ENCODE peak calls at places on chromosome 16, in four cellular contexts. One of them, this sample, is unnamed.
A peak's percentile ranks its signal among the peaks of the same experiment; 100 is the strongest.

GRCh38 chr16:4618645-4619418 is 4.1 kb upstream of the UBALD1 start:
- DNase-seq in mesenchymal stem cell: no peak
- DNase-seq in endodermal cell: peak; percentile 49
- DNase-seq in GM23248: no peak
- DNase-seq in this sample: no peak

GRCh38 chr16:46830417-46830901 is 521 bp downstream of the C16orf87 start:
- DNase-seq in GM23248: peak; percentile 67
- DNase-seq in endodermal cell: no peak
- DNase-seq in mesenchymal stem cell: no peak
- DNase-seq in this sample: peak; percentile 52

GRCh38 chr16:57920891-57921240 is 50.1 kb downstream of the CNGB1 start:
- DNase-seq in mesenchymal stem cell: no peak
- DNase-seq in endodermal cell: no peak
- DNase-seq in GM23248: no peak
- DNase-seq in this sample: peak; percentile 15

GRCh38 chr16:16027728-16028310 is 78.4 kb downstream of the ABCC1 start:
- DNase-seq in mesenchymal stem cell: no peak
- DNase-seq in endodermal cell: no peak
- DNase-seq in GM23248: no peak
- DNase-seq in this sample: no peak

GRCh38 chr16:84166796-84167695 is 19.8 kb downstream of the TAF1C start:
- DNase-seq in GM23248: no peak
- DNase-seq in mesenchymal stem cell: no peak
- DNase-seq in endodermal cell: peak; percentile 53
- DNase-seq in this sample: no peak

GRCh38 chr16:28259091-28259780 is 33.1 kb upstream of the SBK1 start:
- DNase-seq in endodermal cell: no peak
- DNase-seq in GM23248: no peak
- DNase-seq in mesenchymal stem cell: no peak
- DNase-seq in this sample: no peak

GRCh38 chr16:56910654-56911539 is 21.0 kb upstream of the HERPUD1 start:
- DNase-seq in GM23248: peak; percentile 88
- DNase-seq in mesenchymal stem cell: peak; percentile 85
- DNase-seq in endodermal cell: no peak
- DNase-seq in this sample: peak; percentile 77

GRCh38 chr16:80720759-80721470 is 83.5 kb downstream of the CDYL2 start:
- DNase-seq in GM23248: peak; percentile 50
- DNase-seq in mesenchymal stem cell: no peak
- DNase-seq in endodermal cell: no peak
- DNase-seq in this sample: no peak

GRCh38 chr16:47073223-47074155 is 70.3 kb downstream of the NETO2 start:
- DNase-seq in GM23248: no peak
- DNase-seq in endodermal cell: no peak
- DNase-seq in mesenchymal stem cell: no peak
- DNase-seq in this sample: peak; percentile 6

DNA sequence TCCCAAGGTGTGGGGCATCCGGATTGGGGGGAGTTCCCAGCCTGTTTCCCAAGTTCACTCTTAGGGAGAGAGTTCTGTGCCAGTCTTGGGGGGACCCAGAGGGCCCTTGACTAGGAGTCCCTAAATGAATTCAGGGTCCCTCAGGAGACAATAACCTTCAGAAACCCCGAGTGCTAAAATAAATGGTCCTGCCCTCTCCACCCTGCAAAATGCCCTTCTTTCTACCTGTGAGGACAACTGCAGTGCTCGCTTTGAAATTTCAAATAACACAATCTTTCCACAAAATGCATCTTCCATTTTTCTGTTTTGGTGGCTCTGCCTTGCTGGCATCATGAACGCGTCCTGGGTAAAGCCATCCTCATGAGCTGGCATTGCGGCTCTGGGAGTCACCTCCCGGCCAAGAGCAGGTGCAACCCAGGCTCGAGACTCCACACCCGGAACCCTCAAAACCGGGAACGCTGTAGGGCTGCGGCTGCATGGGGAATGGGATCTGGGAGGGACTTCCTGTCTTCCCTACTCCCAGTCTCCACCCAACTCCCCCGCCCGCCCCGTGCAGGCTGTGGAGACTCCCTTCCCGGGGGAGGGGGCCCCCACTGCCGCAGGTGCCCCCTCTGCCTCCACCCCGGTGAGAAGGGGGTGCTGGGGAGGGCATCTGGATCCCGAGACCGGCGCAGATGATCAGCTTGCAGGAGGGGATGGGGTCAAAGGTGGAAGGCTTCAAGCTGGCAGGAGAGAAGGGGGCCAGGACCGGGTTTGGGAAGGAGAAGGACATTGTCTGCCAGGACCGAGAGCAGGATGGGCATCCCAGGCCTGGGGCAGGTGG is at the start of gene ZNF205:
- DNase-seq in mesenchymal stem cell: peak; percentile 74
- DNase-seq in GM23248: peak; percentile 76
- DNase-seq in endodermal cell: peak; percentile 95
- DNase-seq in this sample: no peak
- H3K9ac ChIP-seq in mesenchymal stem cell: peak within 1 kb of the TSS; percentile 85
- H3K9ac ChIP-seq in GM23248: peak within 1 kb of the TSS; percentile 84
- H3K9ac ChIP-seq in endodermal cell: peak within 1 kb of the TSS; percentile 62
- H3K9ac ChIP-seq in this sample: peak within 1 kb of the TSS; percentile 49

GRCh38 chr16:18796377-18796776 is 5.0 kb downstream of the ARL6IP1 start:
- DNase-seq in endodermal cell: no peak
- DNase-seq in GM23248: no peak
- DNase-seq in mesenchymal stem cell: no peak
- DNase-seq in this sample: no peak

GRCh38 chr16:18800674-18801196 is 614 bp downstream of the ARL6IP1 start:
- DNase-seq in mesenchymal stem cell: peak; percentile 44
- DNase-seq in endodermal cell: peak; percentile 62
- DNase-seq in GM23248: peak; percentile 69
- DNase-seq in this sample: no peak

GRCh38 chr16:18801197-18801972 is at the start of gene ARL6IP1:
- DNase-seq in endodermal cell: peak; percentile 99
- DNase-seq in mesenchymal stem cell: peak; percentile 100
- DNase-seq in GM23248: peak; percentile 100
- DNase-seq in this sample: peak; percentile 100

GRCh38 chr16:18797746-18798145 is 3.6 kb downstream of the ARL6IP1 start:
- DNase-seq in GM23248: no peak
- DNase-seq in mesenchymal stem cell: no peak
- DNase-seq in endodermal cell: no peak
- DNase-seq in this sample: no peak

GRCh38 chr16:18799500-18799899 is 1.8 kb downstream of the ARL6IP1 start:
- DNase-seq in mesenchymal stem cell: no peak
- DNase-seq in GM23248: no peak
- DNase-seq in endodermal cell: no peak
- DNase-seq in this sample: no peak
- H3K9ac ChIP-seq in mesenchymal stem cell: peak overlapping the region; percentile 96
- H3K9ac ChIP-seq in GM23248: peak overlapping the region; percentile 95
- H3K9ac ChIP-seq in endodermal cell: peak overlapping the region; percentile 93
- H3K9ac ChIP-seq in this sample: peak overlapping the region; percentile 81

GRCh38 chr16:35011-35775 is 18.2 kb downstream of the POLR3K start:
- DNase-seq in endodermal cell: no peak
- DNase-seq in mesenchymal stem cell: no peak
- DNase-seq in GM23248: no peak
- DNase-seq in this sample: no peak
- H3K9ac ChIP-seq in endodermal cell: no peak overlapping the region
- H3K9ac ChIP-seq in mesenchymal stem cell: no peak overlapping the region
- H3K9ac ChIP-seq in GM23248: no peak overlapping the region
- H3K9ac ChIP-seq in this sample: no peak overlapping the region

DNA sequence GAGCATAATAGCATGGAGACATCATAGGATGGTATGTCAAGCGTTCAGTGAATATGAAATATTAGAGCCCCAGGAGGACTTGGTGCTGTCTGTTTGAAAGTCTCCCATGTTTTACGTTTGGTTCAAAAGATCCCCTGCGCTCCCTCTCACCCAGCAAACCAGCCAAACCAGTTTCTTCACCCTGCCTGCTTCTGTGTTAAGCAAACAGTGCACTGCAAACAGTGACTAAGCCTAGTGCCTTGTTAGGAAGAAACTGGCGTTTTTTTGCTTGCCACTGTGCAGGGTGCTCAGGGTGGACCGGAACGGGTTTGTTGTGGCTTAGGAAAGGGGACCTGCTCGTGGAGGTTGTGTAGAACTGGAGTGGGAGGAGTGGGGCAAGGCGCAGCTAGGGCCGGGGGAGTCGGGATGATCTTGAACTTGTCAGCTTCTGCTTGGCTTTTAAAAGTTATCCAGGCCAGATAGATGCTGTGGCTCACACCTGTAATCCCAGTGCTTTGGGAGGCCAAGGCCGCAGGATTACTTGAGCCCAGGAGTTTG is 7.7 kb downstream of the CDH1 start:
- DNase-seq in mesenchymal stem cell: no peak
- DNase-seq in GM23248: peak; percentile 56
- DNase-seq in endodermal cell: peak; percentile 86
- DNase-seq in this sample: no peak
- H3K9ac ChIP-seq in mesenchymal stem cell: no peak overlapping the region
- H3K9ac ChIP-seq in GM23248: no peak overlapping the region
- H3K9ac ChIP-seq in endodermal cell: no peak overlapping the region
- H3K9ac ChIP-seq in this sample: no peak overlapping the region

GRCh38 chr16:19528666-19529065 is 4.9 kb downstream of the CCP110 start:
- DNase-seq in endodermal cell: no peak
- DNase-seq in GM23248: no peak
- DNase-seq in mesenchymal stem cell: no peak
- DNase-seq in this sample: no peak

GRCh38 chr16:19527161-19527560 is 3.4 kb downstream of the CCP110 start:
- DNase-seq in mesenchymal stem cell: no peak
- DNase-seq in GM23248: no peak
- DNase-seq in endodermal cell: no peak
- DNase-seq in this sample: no peak

GRCh38 chr16:19532601-19533000 is 8.9 kb downstream of the CCP110 start:
- DNase-seq in mesenchymal stem cell: no peak
- DNase-seq in GM23248: no peak
- DNase-seq in endodermal cell: no peak
- DNase-seq in this sample: no peak
- H3K9ac ChIP-seq in mesenchymal stem cell: no peak overlapping the region
- H3K9ac ChIP-seq in GM23248: no peak overlapping the region
- H3K9ac ChIP-seq in endodermal cell: no peak overlapping the region
- H3K9ac ChIP-seq in this sample: no peak overlapping the region

DNA sequence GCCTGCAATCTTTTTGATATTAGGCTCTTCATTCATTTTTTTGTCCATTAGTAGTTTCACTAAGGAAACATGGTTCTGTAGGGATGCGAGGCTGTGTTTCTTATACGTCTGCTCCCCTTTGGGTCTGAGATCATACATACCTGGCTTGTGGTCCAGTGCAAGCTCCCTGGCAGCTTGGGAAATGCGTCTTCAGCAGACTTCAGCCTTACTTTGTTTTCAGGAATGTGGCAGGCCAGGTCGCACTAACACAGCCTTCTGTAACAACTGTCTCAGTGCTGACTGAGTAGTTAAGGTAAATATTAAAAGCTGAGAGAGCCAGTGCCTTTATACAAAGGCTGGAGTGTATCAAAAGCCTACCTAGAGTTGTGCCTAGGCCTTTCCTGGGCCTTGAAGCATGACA is 970.5 kb upstream of the EEF2KMT start:
- DNase-seq in mesenchymal stem cell: no peak
- DNase-seq in endodermal cell: peak; percentile 44
- DNase-seq in GM23248: no peak
- DNase-seq in this sample: no peak
- H3K9ac ChIP-seq in mesenchymal stem cell: no peak overlapping the region
- H3K9ac ChIP-seq in endodermal cell: no peak overlapping the region
- H3K9ac ChIP-seq in GM23248: no peak overlapping the region
- H3K9ac ChIP-seq in this sample: no peak overlapping the region

GRCh38 chr16:30185141-30185682 is 1.8 kb downstream of the CORO1A start:
- DNase-seq in mesenchymal stem cell: no peak
- DNase-seq in GM23248: no peak
- DNase-seq in endodermal cell: no peak
- DNase-seq in this sample: peak; percentile 24

GRCh38 chr16:30186782-30187555 is 3.6 kb downstream of the CORO1A start:
- DNase-seq in mesenchymal stem cell: peak; percentile 29
- DNase-seq in GM23248: peak; percentile 58
- DNase-seq in endodermal cell: peak; percentile 93
- DNase-seq in this sample: peak; percentile 52

GRCh38 chr16:30185683-30186421 is 2.5 kb downstream of the CORO1A start:
- DNase-seq in endodermal cell: peak; percentile 43
- DNase-seq in mesenchymal stem cell: no peak
- DNase-seq in GM23248: no peak
- DNase-seq in this sample: peak; percentile 78

GRCh38 chr16:30187556-30187865 is 4.1 kb downstream of the CORO1A start:
- DNase-seq in endodermal cell: no peak
- DNase-seq in GM23248: no peak
- DNase-seq in mesenchymal stem cell: no peak
- DNase-seq in this sample: no peak

DNA sequence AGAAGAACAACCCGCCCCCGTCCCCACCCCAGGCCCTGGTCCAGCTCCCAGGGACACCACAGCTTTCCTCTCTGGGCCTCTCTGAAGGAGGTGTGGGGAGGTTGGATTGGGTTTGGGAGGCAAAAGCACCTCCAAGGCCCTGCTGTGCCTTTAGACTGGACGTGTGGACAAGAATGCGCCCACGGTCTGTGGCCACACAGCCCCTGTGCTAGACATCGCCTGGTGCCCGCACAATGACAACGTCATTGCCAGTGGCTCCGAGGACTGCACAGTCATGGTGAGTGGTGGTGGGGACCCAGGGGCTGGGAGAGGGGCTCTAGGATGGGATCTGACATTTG is 3.0 kb downstream of the CORO1A start:
- DNase-seq in mesenchymal stem cell: no peak
- DNase-seq in GM23248: no peak
- DNase-seq in endodermal cell: no peak
- DNase-seq in this sample: no peak
- H3K9ac ChIP-seq in mesenchymal stem cell: no peak overlapping the region
- H3K9ac ChIP-seq in GM23248: no peak overlapping the region
- H3K9ac ChIP-seq in endodermal cell: no peak overlapping the region
- H3K9ac ChIP-seq in this sample: peak overlapping the region; percentile 87

GRCh38 chr16:70522216-70523000 is 946 bp downstream of the COG4 start:
- DNase-seq in mesenchymal stem cell: peak; percentile 3
- DNase-seq in endodermal cell: no peak
- DNase-seq in GM23248: no peak
- DNase-seq in this sample: peak; percentile 79
- H3K9ac ChIP-seq in mesenchymal stem cell: peak overlapping the region; percentile 93
- H3K9ac ChIP-seq in endodermal cell: peak overlapping the region; percentile 96
- H3K9ac ChIP-seq in GM23248: peak overlapping the region; percentile 99
- H3K9ac ChIP-seq in this sample: peak overlapping the region; percentile 99

GRCh38 chr16:49440156-49441065 is 66.8 kb downstream of the C16orf78 start:
- DNase-seq in GM23248: no peak
- DNase-seq in mesenchymal stem cell: no peak
- DNase-seq in endodermal cell: no peak
- DNase-seq in this sample: peak; percentile 27
- H3K9ac ChIP-seq in GM23248: no peak overlapping the region
- H3K9ac ChIP-seq in mesenchymal stem cell: no peak overlapping the region
- H3K9ac ChIP-seq in endodermal cell: no peak overlapping the region
- H3K9ac ChIP-seq in this sample: no peak overlapping the region

This sample was measured in MM.1S.